ENCODE peak calls at places on chromosomes 11 and 22, in nine cellular contexts. S, N, Q, J, U, C, H, K and F are unnamed samples.

GRCh38 chr11:131498631-131499053 is 128.2 kb downstream of the NTM start:
- DNase-seq in N (no peak), Q (no peak), C (no peak), J (no peak), H (no peak), K (no peak), S (no peak), U (no peak), F (no peak)

GRCh38 chr22:46537946-46538815 is 761 bp upstream of the CELSR1 start:
- DNase-seq in U (peak; percentile 86), S (no peak), Q (no peak), K (peak; percentile 65), N (no peak), H (peak; percentile 17), J (peak; percentile 17), C (peak; percentile 27), F (peak; percentile 43)

GRCh38 chr22:32661296-32661695 is 140.2 kb upstream of the TIMP3 start:
- DNase-seq in Q (no peak), J (peak; percentile 93), S (peak; percentile 84), H (peak; percentile 91), C (peak; percentile 94), U (peak; percentile 80), N (no peak), K (peak; percentile 96), F (peak; percentile 82)

GRCh38 chr11:47577460-47578041 is 1.2 kb downstream of the KBTBD4 start:
- DNase-seq in S (no peak), K (no peak), N (no peak), U (no peak), C (no peak), J (no peak), H (peak; percentile 50), Q (no peak), F (no peak)

GRCh38 chr11:88292156-88292844 is 45.2 kb downstream of the CTSC start:
- DNase-seq in C (peak; percentile 22), S (peak; percentile 30), U (no peak), J (no peak), K (peak; percentile 18), N (peak; percentile 75), H (peak; percentile 51), Q (no peak), F (peak; percentile 61)

GRCh38 chr22:18067121-18067520 is 10.7 kb upstream of the PEX26 start:
- DNase-seq in U (no peak), J (no peak), H (no peak), C (no peak), S (no peak), K (no peak), Q (no peak), N (no peak), F (no peak)

GRCh38 chr11:93652161-93652597 is 9.3 kb upstream of the CEP295 start:
- DNase-seq in J (peak; percentile 52), S (no peak), U (no peak), Q (no peak), N (peak; percentile 16), C (peak; percentile 44), K (peak; percentile 15), H (peak; percentile 53), F (peak; percentile 63)

GRCh38 chr11:125842319-125842948 is 9.3 kb downstream of the PATE4 start:
- DNase-seq in N (no peak), C (no peak), S (no peak), J (no peak), U (no peak), Q (no peak), H (no peak), K (no peak), F (no peak)

DNA sequence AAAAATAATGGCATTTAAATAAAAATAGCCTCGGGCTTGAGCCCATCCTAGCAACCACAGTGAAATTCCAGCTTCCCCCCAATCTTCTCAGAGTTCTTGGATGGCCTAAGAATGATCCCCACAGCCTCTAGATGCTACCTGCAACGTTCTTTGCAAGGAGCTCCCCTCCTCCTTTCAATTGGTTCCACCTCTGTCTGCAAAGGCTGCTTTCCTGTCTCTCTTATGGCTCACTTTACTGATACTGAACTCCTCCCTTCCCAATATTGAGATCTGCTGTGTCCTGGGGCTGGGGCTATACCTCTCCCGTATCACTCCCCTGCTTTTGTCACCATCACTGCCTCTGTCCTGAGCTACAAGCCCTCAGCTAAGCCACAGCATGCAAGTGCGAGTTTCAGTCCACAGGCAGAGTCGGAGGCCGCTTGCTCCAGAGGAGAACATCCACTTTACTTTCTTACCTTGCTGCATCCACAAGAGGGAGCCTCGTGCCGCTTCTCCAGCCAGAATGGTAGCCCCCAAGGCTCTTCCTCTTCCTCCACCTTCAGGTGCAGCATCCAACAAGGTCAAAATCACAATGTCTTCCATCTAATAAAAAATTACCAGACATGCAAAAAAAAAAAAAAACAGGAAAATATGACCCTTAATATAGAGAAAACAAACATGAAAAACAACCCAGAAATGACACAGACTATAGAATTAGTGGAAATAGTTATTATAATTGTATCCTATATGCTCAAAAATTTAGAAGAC is 48.6 kb upstream of the TMEM45B start:
- DNase-seq in N (no peak), H (peak; percentile 21), K (peak; percentile 29), C (peak; percentile 23), Q (no peak), U (no peak), J (peak; percentile 23), S (no peak), F (peak; percentile 52)
- TF ChIP-seq CTCF in N (no peak), H (peak; percentile 56), K (peak; percentile 52), C (peak; percentile 49), Q (no peak), U (peak; percentile 50), J (peak; percentile 67), S (peak; percentile 23), F (peak; percentile 73)

GRCh38 chr11:68297494-68297811 is 14.9 kb upstream of the LRP5 start:
- DNase-seq in Q (no peak), S (no peak), N (no peak), J (no peak), H (no peak), C (no peak), K (no peak), U (no peak), F (no peak)

GRCh38 chr11:68297812-68298658 is 14.4 kb upstream of the LRP5 start:
- DNase-seq in J (peak; percentile 62), Q (peak; percentile 74), C (peak; percentile 48), H (peak; percentile 56), N (peak; percentile 85), U (peak; percentile 87), K (peak; percentile 44), S (peak; percentile 79), F (peak; percentile 75)

GRCh38 chr11:68297052-68297378 is 15.4 kb upstream of the LRP5 start:
- DNase-seq in N (no peak), U (no peak), K (no peak), S (no peak), H (no peak), Q (no peak), J (no peak), C (no peak), F (no peak)

GRCh38 chr11:68300076-68300830 is 12.1 kb upstream of the LRP5 start:
- DNase-seq in Q (no peak), U (no peak), H (no peak), S (no peak), C (no peak), J (no peak), N (no peak), K (no peak), F (no peak)

DNA sequence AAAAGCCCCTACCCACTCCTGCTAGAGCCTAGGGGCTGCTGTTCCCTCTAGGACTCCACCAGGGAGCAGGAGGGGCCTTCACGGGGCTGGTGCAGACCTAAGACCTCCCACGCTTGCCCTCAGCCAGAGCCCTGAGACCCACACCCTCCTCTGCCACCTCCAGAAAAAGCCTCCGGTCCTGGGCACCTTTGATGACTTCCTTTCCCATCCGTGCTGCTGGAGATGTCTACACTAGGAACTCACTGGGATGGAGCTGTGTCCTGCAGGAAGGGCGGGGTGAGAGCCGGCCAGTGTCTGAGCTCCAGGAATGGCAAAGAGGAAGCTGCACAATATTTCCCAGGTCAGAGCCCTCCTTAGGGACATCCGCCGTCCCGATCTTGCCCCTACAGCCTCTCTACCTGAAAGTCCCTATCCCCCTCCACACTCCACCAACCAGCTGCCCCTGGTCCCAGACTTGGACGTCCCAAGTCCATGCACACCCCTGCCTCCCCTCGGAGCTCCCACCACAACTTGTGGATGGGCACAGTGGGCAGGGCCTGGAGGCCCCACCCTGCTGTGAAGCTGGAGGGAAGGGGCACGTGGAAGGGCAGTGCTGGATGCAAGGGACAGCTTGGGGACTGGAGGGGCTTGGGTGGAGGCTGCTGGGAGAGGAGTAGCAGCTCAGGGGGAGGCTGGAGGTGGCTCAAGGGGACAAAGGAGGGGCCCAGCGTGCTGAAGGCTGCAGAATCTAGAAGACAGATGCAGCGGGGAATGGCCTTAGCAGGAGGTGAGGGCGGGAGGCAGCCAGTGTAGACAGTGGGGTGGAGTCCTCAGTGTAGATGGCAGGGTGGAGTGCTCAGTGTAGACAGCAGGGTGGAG is 13.5 kb upstream of the LRP5 start:
- DNase-seq in K (no peak), S (no peak), U (no peak), C (no peak), J (no peak), Q (no peak), H (no peak), N (no peak), F (no peak)
- H3K4me3 ChIP-seq in K (no peak overlapping the region), S (no peak overlapping the region), U (peak overlapping the region; percentile 23), C (no peak overlapping the region), J (no peak overlapping the region), Q (no peak overlapping the region), H (no peak overlapping the region), N (no peak overlapping the region), F (no peak overlapping the region)

DNA sequence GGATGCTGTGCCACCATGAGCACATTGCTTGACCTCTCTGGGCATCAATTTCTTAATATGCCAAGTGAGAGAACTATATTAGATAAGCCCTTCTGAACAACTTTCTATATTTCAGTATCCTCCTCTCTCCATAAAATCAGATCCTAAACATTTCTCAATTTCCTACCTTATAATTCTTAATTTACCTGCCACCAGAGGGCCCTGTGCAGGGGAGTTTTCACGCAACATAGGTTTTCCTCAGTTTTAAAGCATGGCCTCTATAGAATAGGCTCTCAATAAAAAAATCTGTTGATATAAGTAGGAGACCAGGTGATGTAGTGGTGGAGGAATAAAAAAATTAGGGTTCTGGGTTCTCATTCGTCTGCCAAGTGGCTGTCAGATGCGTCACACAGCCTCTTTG is 83.7 kb upstream of the DBX1 start:
- DNase-seq in H (peak; percentile 1), Q (no peak), K (no peak), U (no peak), C (no peak), S (no peak), N (no peak), J (no peak), F (peak; percentile 7)
- TF ChIP-seq CTCF in H (peak; percentile 40), Q (no peak), K (no peak), U (no peak), C (no peak), S (no peak), N (no peak), J (peak; percentile 17), F (peak; percentile 42)

GRCh38 chr22:42876041-42876440 is 19.0 kb upstream of the ARFGAP3 start:
- DNase-seq in N (no peak), S (no peak), Q (no peak), J (no peak), C (no peak), U (no peak), H (no peak), K (no peak), F (no peak)

GRCh38 chr22:42879371-42880021 is 22.4 kb upstream of the ARFGAP3 start:
- DNase-seq in C (no peak), J (no peak), N (peak; percentile 53), H (no peak), K (no peak), Q (no peak), U (no peak), S (no peak), F (no peak)

GRCh38 chr22:42877158-42877557 is 20.1 kb upstream of the ARFGAP3 start:
- DNase-seq in N (no peak), C (no peak), J (no peak), H (no peak), Q (no peak), K (no peak), U (no peak), S (no peak), F (no peak)

GRCh38 chr22:42878561-42879305 is 21.7 kb upstream of the ARFGAP3 start:
- DNase-seq in C (no peak), K (no peak), H (no peak), Q (no peak), J (no peak), N (no peak), U (no peak), S (peak; percentile 57), F (no peak)

DNA sequence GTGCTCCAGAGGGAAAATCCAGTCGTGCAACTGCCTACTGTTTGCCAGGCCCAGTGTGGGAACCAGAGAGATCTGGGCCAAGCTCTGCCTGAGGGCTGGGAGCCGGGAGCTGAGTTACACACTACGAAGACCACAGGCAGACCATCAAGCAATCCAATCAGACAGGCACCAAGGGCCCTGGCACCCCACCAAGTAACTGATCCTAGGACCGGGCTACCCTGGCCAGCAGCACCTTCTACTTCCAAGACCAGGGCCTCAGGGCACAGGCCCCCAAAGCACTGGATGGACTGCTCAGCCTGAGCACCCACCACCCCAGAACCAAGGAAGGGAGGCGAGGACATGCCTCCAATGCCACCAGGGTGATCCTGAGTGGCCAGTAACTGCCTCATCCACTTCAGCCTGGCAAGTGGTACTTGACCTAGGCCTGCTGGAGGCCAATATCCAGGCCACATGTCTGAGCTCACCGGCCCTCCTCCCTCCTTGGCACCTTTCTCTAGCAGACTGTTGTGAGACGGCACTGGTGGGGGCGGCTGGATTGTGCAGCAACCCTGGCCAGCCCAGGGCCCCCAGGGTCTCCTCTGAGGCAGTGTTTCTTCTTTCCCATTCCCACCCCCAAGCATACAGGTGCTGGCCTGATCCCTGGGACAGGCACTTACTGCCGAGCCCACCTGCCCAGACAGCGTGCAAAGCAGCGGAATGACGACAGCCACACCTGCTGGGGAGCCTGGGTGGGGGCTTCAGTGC is 20.7 kb upstream of the ARFGAP3 start:
- DNase-seq in Q (no peak), H (no peak), U (no peak), S (no peak), K (no peak), C (no peak), J (no peak), N (peak; percentile 49), F (no peak)
- H3K4me3 ChIP-seq in Q (no peak overlapping the region), H (no peak overlapping the region), U (no peak overlapping the region), S (no peak overlapping the region), K (no peak overlapping the region), C (no peak overlapping the region), J (no peak overlapping the region), N (no peak overlapping the region), F (no peak overlapping the region)